ENCODE peak calls at places on chromosomes 3 and 15, in four cellular contexts. C is MM.1S, Y is neural progenitor cell, N is SK-N-SH. Q is an unnamed sample. For H3F3A, the result is how much of the 10 kb centered on the place peaks cover.

GRCh38 chr3:49927798-49928197 is 1.8 kb downstream of the MON1A start:
- DNase-seq in Y (no peak), C (no peak), N (no peak), Q (no peak)

GRCh38 chr15:48096355-48096786 is 24.4 kb upstream of the SLC24A5 start:
- DNase-seq in Y (no peak), N (no peak), C (no peak), Q (no peak)

GRCh38 chr3:86793786-86794185 is 197.2 kb downstream of the VGLL3 start:
- DNase-seq in C (no peak), N (no peak), Y (peak), Q (peak)

GRCh38 chr3:66823532-66823931 is 174.6 kb upstream of the KBTBD8 start:
- DNase-seq in N (no peak), C (no peak), Y (no peak), Q (no peak)

GRCh38 chr3:197135212-197135611 is 105.6 kb upstream of the MELTF start:
- DNase-seq in Y (no peak), N (no peak), C (no peak), Q (peak)

GRCh38 chr3:23203651-23204111 is 554 bp downstream of the UBE2E2 start:
- DNase-seq in N (peak), C (peak), Y (peak), Q (peak)

GRCh38 chr15:31367730-31368344 is 41.2 kb downstream of the KLF13 start:
- DNase-seq in C (peak), Y (no peak), N (no peak), Q (no peak)

GRCh38 chr15:39581501-39582285 is 814 bp downstream of the THBS1 start:
- DNase-seq in C (peak), Y (peak), N (peak), Q (peak)

GRCh38 chr3:24810881-24811280 is 316.2 kb upstream of the THRB start:
- DNase-seq in C (no peak), N (no peak), Y (no peak), Q (no peak)

GRCh38 chr3:38756892-38757291 is 59.1 kb downstream of the SCN10A start:
- DNase-seq in N (no peak), C (no peak), Y (no peak), Q (no peak)

GRCh38 chr3:69451594-69451993 is 65.7 kb upstream of the FRMD4B start:
- DNase-seq in C (no peak), N (peak), Y (no peak), Q (peak)

GRCh38 chr3:61526307-61526706 is 35.1 kb upstream of the PTPRG start:
- DNase-seq in C (no peak), Y (no peak), N (no peak), Q (no peak)

GRCh38 chr3:140597792-140598191 is 80.1 kb upstream of the TRIM42 start:
- DNase-seq in N (no peak), Y (no peak), C (no peak), Q (no peak)

GRCh38 chr3:154954750-154955149 is 125.4 kb upstream of the MME start:
- DNase-seq in N (no peak), C (peak), Y (peak), Q (peak)

GRCh38 chr3:43693594-43693993 is 2.9 kb downstream of the ABHD5 start:
- DNase-seq in N (no peak), C (no peak), Y (no peak), Q (peak)

GRCh38 chr15:78977591-78978347 is 32.9 kb upstream of the CTSH start:
- DNase-seq in C (no peak), Y (no peak), N (no peak), Q (no peak)

GRCh38 chr15:41683955-41684354 is 23.8 kb downstream of the MGA start:
- DNase-seq in Y (no peak), C (no peak), N (no peak), Q (no peak)

GRCh38 chr3:40427045-40427669 is 30.0 kb upstream of the RPL14 start:
- DNase-seq in Y (no peak), N (no peak), C (no peak), Q (no peak)

GRCh38 chr3:27623085-27623753 is 98.9 kb downstream of the EOMES start:
- DNase-seq in Y (no peak), N (no peak), C (no peak), Q (peak)

GRCh38 chr3:39110041-39110639 is 2.7 kb downstream of the TTC21A start:
- DNase-seq in C (no peak), N (no peak), Y (no peak), Q (peak)

GRCh38 chr15:88918738-88919137 is 5.6 kb upstream of the MFGE8 start:
- DNase-seq in N (no peak), C (no peak), Y (no peak), Q (peak)

GRCh38 chr3:73868688-73869315 is 244.1 kb upstream of the PDZRN3 start:
- DNase-seq in C (peak), Y (peak), N (peak), Q (peak)

GRCh38 chr15:68900032-68900431 is 30.3 kb upstream of the SPESP1 start:
- DNase-seq in C (no peak), N (no peak), Y (no peak), Q (no peak)

GRCh38 chr3:23537006-23537620 is 268.6 kb upstream of the UBE2E1 start:
- DNase-seq in N (no peak), Y (peak), C (no peak), Q (no peak)

GRCh38 chr3:139251529-139251928 is 92.3 kb upstream of the MRPS22 start:
- DNase-seq in N (no peak), Y (no peak), C (peak), Q (no peak)

GRCh38 chr3:28544831-28545230 is 196.2 kb upstream of the AZI2 start:
- DNase-seq in N (no peak), C (no peak), Y (no peak), Q (no peak)

GRCh38 chr3:121598564-121598963 is 5.4 kb downstream of the FBXO40 start:
- DNase-seq in Y (no peak), N (no peak), C (no peak), Q (no peak)
- H3F3A ChIP-seq in Y (under half), N (under half), C (under half), Q (under half)

GRCh38 chr3:123054422-123054821 is 12.4 kb upstream of the PDIA5 start:
- DNase-seq in Y (no peak), C (no peak), N (no peak), Q (no peak)

GRCh38 chr3:123050666-123051065 is 16.2 kb upstream of the PDIA5 start:
- DNase-seq in N (no peak), Y (no peak), C (no peak), Q (no peak)

GRCh38 chr3:123055352-123055751 is 11.5 kb upstream of the PDIA5 start:
- DNase-seq in C (no peak), Y (no peak), N (no peak), Q (no peak)

GRCh38 chr3:123048480-123049237 is 18.2 kb upstream of the PDIA5 start:
- DNase-seq in Y (no peak), N (peak), C (no peak), Q (no peak)

DNA sequence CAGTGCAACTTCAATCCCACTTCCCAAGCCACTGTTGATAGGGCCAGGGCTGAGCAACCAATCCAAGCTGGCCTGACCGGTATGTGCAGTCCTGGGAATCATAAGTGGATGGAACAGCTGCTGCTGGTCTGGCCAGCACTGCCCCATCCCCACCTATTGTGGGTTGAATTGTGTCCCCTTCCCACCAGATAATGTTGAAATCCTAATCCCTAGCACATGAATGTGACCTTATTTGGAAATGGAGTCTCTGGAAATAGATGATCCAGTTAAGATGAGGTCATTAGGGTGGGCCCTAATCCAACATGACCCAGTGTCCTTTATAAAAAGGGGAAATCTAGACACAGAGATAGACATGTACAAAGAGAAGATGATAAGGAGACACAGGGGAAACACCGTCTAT is 13.7 kb upstream of the PDIA5 start:
- DNase-seq in C (no peak), Y (no peak), N (no peak), Q (no peak)
- H3K9ac ChIP-seq in C (no peak), Y (no peak), N (no peak), Q (no peak)

GRCh38 chr3:149368201-149368849 is 9.1 kb downstream of the TM4SF1 start:
- DNase-seq in C (no peak), N (no peak), Y (no peak), Q (peak)
- H3F3A ChIP-seq in C (under half), N (half or more), Y (under half), Q (half or more)

GRCh38 chr3:128411574-128412064 is 55.1 kb downstream of the DNAJB8 start:
- DNase-seq in N (peak), C (no peak), Y (no peak), Q (no peak)

GRCh38 chr3:128408693-128409620 is 57.7 kb downstream of the DNAJB8 start:
- DNase-seq in N (peak), Y (no peak), C (no peak), Q (no peak)

GRCh38 chr3:128410669-128411573 is 55.8 kb downstream of the DNAJB8 start:
- DNase-seq in Y (no peak), N (no peak), C (no peak), Q (no peak)

GRCh38 chr3:128407986-128408692 is 58.6 kb downstream of the DNAJB8 start:
- DNase-seq in Y (no peak), N (peak), C (no peak), Q (no peak)

GRCh38 chr3:128409621-128410581 is 56.8 kb downstream of the DNAJB8 start:
- DNase-seq in N (no peak), Y (no peak), C (no peak), Q (no peak)
- H3K9ac ChIP-seq in N (no peak), Y (no peak), C (no peak), Q (no peak)

GRCh38 chr3:158769519-158770253 is 32.2 kb upstream of the MFSD1 start:
- DNase-seq in Y (no peak), C (no peak), N (no peak), Q (no peak)
- H3F3A ChIP-seq in Y (under half), C (under half), N (under half), Q (under half)

DNA sequence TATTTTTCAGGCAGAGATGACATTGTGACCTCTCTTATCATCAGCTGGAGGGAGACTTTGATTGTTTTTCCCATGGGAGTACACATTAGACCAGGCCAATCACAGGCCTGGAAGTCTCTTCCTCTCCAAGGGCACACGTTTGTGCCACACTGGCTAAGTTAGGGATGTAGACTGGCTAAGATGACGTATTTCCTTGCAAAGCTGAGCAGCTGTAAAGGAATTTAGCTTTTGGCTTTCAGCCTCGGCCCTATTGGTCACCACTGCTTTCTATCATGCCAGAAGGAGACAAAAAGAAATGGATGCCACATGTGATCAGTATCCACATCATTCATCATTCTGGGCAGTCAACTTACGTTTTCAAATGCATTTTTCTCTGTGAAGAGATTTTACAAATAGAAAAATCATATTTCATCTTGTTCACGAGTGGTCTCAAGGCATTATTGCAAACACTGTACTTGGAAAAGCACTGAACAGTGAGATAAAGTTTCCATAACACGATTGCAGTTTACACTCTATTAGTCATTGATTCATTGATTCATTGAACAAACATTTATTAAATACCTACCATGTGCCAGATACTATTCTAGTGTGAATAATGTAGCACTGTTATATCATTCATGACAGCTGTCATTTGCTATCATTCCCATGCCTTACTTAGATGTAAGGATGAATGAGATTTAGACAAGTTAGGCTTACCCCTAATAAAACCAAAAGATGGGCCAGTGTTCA is 27.0 kb upstream of the RNF7 start:
- DNase-seq in C (no peak), Y (no peak), N (no peak), Q (peak)
- H3K9ac ChIP-seq in C (no peak), Y (no peak), N (no peak), Q (no peak)

Q was measured in GM23248.